ENCODE peak calls at places on chromosomes 13 and 19, in ten cellular contexts. C is suprapubic skin, G is testis, B is PC-3, M is fibroblast of the aortic adventitia, V is GM06990, E is sigmoid colon, U is cardiac muscle cell, D is IMR-90, L is osteocyte. W is an unnamed sample.

GRCh38 chr13:72850959-72851677 is 69.2 kb downstream of the PIBF1 start:
- DNase-seq in U (no peak), D (no peak), E (peak), B (no peak), C (no peak), M (no peak), L (no peak), G (no peak), V (no peak), W (no peak)

GRCh38 chr13:47917022-47917574 is 84.0 kb downstream of the SUCLA2 start:
- DNase-seq in V (no peak), D (no peak), E (no peak), B (no peak), G (no peak), U (no peak), M (no peak), L (no peak), C (no peak), W (no peak)

GRCh38 chr19:6769006-6769637 is 1.9 kb upstream of the SH2D3A start:
- DNase-seq in M (peak), G (no peak), U (peak), V (no peak), L (no peak), D (peak), C (no peak), B (peak), E (no peak), W (no peak)

GRCh38 chr19:5090780-5091575 is 122.1 kb downstream of the KDM4B start:
- DNase-seq in M (peak), L (no peak), E (peak), U (peak), B (no peak), V (no peak), C (no peak), G (peak), D (peak), W (no peak)

GRCh38 chr13:43407023-43407581 is 379.7 kb downstream of the ENOX1 start:
- DNase-seq in U (no peak), G (no peak), M (no peak), V (no peak), D (no peak), E (no peak), L (no peak), C (no peak), B (no peak), W (no peak)

GRCh38 chr13:77360032-77360431 is 33.1 kb upstream of the MYCBP2 start:
- DNase-seq in B (no peak), C (no peak), V (no peak), U (no peak), M (no peak), D (no peak), E (no peak), G (no peak), L (no peak), W (no peak)

GRCh38 chr19:16376241-16376640 is 51.6 kb downstream of the KLF2 start:
- DNase-seq in D (no peak), B (no peak), U (no peak), G (no peak), E (no peak), C (no peak), M (peak), L (no peak), V (no peak), W (no peak)

GRCh38 chr13:45623516-45624090 is 8.1 kb upstream of the ERICH6B start:
- DNase-seq in U (peak), D (peak), E (no peak), B (peak), L (no peak), C (no peak), V (no peak), G (no peak), M (peak), W (no peak)

GRCh38 chr13:110938662-110939421 is 24.0 kb upstream of the ANKRD10 start:
- DNase-seq in D (no peak), V (no peak), C (no peak), E (no peak), L (no peak), B (no peak), U (no peak), M (no peak), G (no peak), W (no peak)

GRCh38 chr19:12868540-12869112 is 12.6 kb downstream of the DNASE2 start:
- DNase-seq in G (peak), D (no peak), U (no peak), V (no peak), M (no peak), C (no peak), E (no peak), B (peak), L (no peak), W (no peak)

GRCh38 chr19:16373079-16373478 is 48.5 kb downstream of the KLF2 start:
- DNase-seq in E (no peak), D (no peak), U (no peak), V (no peak), L (no peak), C (no peak), G (no peak), M (no peak), B (no peak), W (no peak)

GRCh38 chr13:110617326-110618072 is 2.2 kb downstream of the NAXD start:
- DNase-seq in V (no peak), B (no peak), C (no peak), M (peak), U (peak), E (peak), G (peak), D (peak), L (no peak), W (no peak)

GRCh38 chr19:29715695-29716581 is 877 bp upstream of the C19orf12 start:
- DNase-seq in D (no peak), V (no peak), B (peak), U (peak), M (peak), G (no peak), C (peak), E (no peak), L (no peak), W (no peak)

GRCh38 chr19:23461120-23461519 is 65.8 kb upstream of the ZNF91 start:
- DNase-seq in C (no peak), G (no peak), U (no peak), B (no peak), M (no peak), D (no peak), L (no peak), V (no peak), E (no peak), W (no peak)

DNA sequence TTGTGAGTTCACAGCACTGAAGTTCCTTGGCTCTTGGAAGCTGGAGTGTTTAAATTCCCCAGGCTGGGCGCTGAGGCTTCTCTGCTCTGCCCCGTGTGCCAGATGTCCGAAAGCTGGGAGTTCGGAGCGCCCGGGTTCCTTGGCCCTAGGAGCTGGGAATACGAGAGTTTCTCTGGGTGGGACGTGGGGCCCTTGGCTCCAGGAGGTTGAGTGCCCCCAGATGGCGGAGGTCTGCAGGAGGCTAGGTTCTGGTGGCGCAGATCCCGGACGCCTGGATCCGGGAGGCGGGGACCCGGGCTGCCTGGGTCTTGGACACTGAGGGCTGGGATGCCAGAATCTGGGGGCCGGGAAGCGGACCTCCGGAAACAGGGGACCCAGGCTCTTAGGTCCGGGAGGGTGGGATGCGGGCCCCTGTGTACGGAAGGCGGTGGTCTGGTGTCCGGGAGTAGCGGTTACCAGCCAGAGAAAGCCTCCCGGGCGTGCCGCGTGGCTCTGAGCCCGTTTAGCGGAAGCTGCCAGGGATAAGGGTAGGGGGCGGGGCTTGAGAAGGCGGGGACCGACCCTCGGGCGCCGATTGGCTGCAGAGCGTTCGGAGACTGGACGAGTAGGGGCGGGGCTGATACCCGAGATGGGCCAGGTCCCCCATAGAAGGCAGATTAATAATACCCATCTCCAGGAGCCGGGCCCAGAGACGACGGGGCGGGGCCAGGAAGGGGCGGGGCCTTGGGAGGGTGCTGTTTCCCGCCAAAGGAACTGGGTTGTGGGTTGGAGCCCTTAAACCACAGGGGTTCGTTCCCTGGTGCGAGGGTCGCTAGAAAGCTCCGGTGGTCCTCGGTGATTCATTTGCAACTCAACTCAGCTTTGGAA is at the start of gene SLC1A5:
- DNase-seq in M (peak), L (peak), V (peak), E (peak), B (peak), C (peak), G (peak), D (peak), U (peak), W (peak)
- TF ChIP-seq CTCF in M (no peak), L (no peak), V (no peak), E (no peak), B (no peak), C (no peak), G (no peak), D (no peak), U (no peak), W (no peak)

DNA sequence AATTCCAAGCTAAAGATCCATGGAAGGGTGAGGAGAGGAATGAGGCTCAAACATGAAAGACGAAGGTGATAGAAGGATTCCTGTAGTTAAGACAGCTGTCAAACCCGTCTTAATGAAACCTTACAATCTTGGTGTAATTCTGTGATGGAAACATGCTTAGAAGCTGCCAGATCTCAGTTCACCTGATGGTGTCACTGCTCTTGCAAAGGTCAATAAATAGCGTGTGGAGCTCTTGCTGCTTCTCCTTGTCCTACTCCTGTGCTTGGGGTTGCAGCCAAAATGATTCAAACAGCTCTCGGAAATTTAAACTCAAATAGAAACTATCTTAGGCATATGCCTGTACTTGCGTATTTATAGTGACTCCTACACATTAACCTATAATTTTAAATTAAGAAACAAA is 1705.0 kb downstream of the OLFM4 start:
- DNase-seq in G (no peak), E (no peak), V (no peak), D (no peak), U (no peak), L (no peak), B (no peak), M (no peak), C (no peak), W (no peak)
- TF ChIP-seq CTCF in G (no peak), E (no peak), V (no peak), D (no peak), U (no peak), L (no peak), B (no peak), M (no peak), C (no peak), W (no peak)

GRCh38 chr13:101144808-101145419 is 271.4 kb downstream of the NALCN start:
- DNase-seq in D (peak), E (no peak), M (peak), V (no peak), C (no peak), L (no peak), B (peak), G (no peak), U (peak), W (no peak)

GRCh38 chr13:101146101-101146898 is 270.0 kb downstream of the NALCN start:
- DNase-seq in E (no peak), V (no peak), L (no peak), G (no peak), D (peak), B (peak), C (no peak), M (no peak), U (no peak), W (no peak)

GRCh38 chr13:101139076-101139475 is 277.2 kb downstream of the NALCN start:
- DNase-seq in C (no peak), L (no peak), V (no peak), M (no peak), B (no peak), E (no peak), G (no peak), D (no peak), U (no peak), W (no peak)

GRCh38 chr13:101140087-101140770 is 276.1 kb downstream of the NALCN start:
- DNase-seq in M (no peak), V (no peak), D (no peak), L (no peak), B (no peak), E (no peak), G (no peak), U (no peak), C (no peak), W (no peak)

GRCh38 chr13:101140936-101141335 is 275.4 kb downstream of the NALCN start:
- DNase-seq in E (no peak), M (no peak), G (no peak), D (no peak), U (no peak), C (no peak), B (no peak), V (no peak), L (no peak), W (no peak)
- TF ChIP-seq CTCF in E (no peak), M (no peak), G (no peak), D (no peak), U (no peak), C (no peak), B (no peak), V (no peak), L (no peak), W (no peak)

DNA sequence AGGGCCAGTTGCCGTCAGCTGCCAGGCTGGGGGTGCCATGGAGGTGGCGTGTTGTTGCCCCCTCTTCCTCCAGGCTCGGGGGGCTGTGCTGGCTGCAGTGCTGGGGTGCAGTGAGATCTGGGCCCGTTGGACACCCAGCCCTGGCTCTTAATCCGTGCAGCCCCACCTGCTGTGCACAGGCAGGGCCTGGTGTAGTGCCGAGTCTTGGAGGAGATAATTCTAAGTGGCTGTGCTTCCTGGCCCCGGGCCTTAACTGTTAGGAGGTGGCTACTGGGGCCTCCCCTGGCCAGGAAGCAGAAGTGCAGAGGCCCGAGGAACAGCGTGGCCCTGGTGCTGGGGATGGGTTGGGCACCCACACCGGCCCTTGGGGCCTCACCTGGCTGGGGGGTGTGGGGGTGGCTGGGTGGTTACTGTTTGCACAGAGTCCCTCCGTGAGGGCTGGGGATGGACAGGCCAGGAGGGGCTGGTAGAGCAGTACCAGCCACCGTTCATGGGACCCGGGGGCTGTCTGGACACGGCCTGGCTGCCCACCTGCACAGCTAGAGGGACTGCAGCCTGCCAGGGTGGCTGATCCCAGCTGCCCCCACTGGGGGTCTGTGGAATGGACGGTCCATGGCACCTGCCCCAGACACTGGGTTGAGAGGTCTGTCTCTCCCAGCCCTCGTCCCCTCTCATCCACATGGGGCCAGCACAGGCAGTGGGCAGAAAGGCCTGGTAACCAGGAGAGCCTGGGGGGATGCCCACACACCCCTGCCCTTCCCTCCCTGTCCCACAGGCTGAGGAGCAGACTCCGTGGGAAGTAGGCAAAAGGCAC is 3.3 kb downstream of the GPX4 start:
- DNase-seq in D (peak), G (no peak), M (peak), U (peak), E (no peak), V (no peak), L (no peak), C (no peak), B (peak), W (no peak)
- TF ChIP-seq CTCF in D (peak), G (peak), M (peak), U (peak), E (no peak), V (peak), L (peak), C (no peak), B (peak), W (no peak)

GRCh38 chr13:90360785-90361184 is 986.7 kb upstream of the MIR17HG start:
- DNase-seq in M (no peak), C (no peak), L (no peak), U (no peak), E (no peak), B (no peak), G (no peak), V (no peak), D (no peak), W (no peak)

GRCh38 chr13:90362718-90363117 is 984.8 kb upstream of the MIR17HG start:
- DNase-seq in G (no peak), E (no peak), L (no peak), M (peak), C (no peak), B (no peak), V (no peak), D (peak), U (peak), W (no peak)

DNA sequence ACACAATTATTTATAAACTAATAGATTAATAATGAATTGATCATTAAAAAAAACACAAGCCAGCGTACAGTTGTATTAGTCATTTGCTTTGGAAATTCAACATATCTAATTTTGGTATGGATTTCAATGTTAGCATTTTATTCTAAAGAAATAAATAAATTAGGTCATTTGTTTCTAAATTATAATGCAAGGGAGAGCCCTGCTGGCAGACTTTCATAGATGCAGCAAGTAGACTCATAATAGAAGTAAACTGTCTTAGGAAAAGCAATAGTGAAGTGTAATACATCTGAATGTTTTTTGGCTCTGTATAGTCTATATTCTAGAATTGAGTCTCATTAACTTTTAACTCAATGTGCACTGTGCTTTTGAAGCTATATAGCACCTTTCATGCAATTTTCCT is 982.4 kb upstream of the MIR17HG start:
- DNase-seq in D (no peak), L (no peak), C (no peak), G (no peak), U (peak), B (no peak), E (no peak), M (peak), V (no peak), W (no peak)
- TF ChIP-seq CTCF in D (no peak), L (peak), C (no peak), G (no peak), U (peak), B (peak), E (no peak), M (no peak), V (no peak), W (no peak)

GRCh38 chr19:33428627-33429013 is 55.1 kb downstream of the CEBPG start:
- DNase-seq in M (no peak), D (no peak), C (no peak), B (no peak), G (no peak), E (no peak), L (no peak), U (no peak), V (no peak), W (no peak)

GRCh38 chr19:33430674-33431277 is 57.3 kb downstream of the CEBPG start:
- DNase-seq in D (peak), M (peak), V (peak), B (peak), G (peak), U (peak), L (no peak), E (peak), C (no peak), W (no peak)

GRCh38 chr19:33426621-33427475 is 53.3 kb downstream of the CEBPG start:
- DNase-seq in G (no peak), B (no peak), U (no peak), V (no peak), E (no peak), M (no peak), L (no peak), C (no peak), D (no peak), W (no peak)

GRCh38 chr19:33429891-33430673 is 56.6 kb downstream of the CEBPG start:
- DNase-seq in V (no peak), G (no peak), U (no peak), L (no peak), B (no peak), M (no peak), C (peak), D (no peak), E (peak), W (no peak)

DNA sequence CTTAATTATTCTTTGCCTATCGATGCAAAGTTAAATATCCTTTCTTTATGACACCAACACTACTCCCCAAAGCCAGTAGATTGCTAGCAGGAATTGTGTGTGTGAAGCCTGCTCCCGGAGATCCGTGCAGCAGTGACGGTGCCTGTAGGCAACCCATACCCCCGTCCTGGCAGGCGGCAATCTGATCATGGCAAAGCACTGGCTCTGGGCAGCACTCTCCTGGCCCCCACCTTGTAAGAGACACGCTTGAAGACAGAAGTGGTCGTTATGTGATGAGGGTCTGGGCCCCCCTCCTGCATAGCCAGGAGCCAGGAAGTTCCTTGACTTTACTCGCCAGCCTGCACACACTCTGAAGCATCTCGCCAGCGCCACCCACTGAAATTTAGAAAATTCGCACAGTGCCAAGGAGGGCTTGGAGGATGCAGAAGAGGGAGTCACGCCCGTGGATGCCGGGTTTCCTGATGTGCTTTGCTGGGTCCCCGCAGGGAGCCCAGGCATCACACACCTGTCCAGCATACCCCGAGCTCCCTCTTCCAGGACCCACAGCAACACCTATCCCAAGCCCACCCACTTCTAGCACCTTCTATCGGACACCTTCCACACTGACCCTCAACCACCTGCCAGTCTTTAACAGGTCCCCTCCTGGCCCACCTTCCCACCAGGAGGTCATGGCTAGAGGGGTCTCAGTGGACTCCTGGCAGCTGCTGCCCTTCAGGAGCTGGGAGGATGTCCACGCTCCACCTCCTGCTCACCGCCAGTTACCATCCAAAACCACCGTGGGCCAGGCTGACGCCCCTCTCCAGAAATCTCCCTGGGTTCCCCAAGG is 54.5 kb downstream of the CEBPG start:
- DNase-seq in C (no peak), E (peak), M (no peak), D (no peak), G (no peak), B (no peak), V (no peak), L (no peak), U (no peak), W (no peak)
- TF ChIP-seq CTCF in C (no peak), E (no peak), M (no peak), D (no peak), G (no peak), B (no peak), V (no peak), L (no peak), U (no peak), W (no peak)

W was measured in omental fat pad.